ENCODE peak calls at places on chromosomes 13 and 19, in ten cellular contexts. W is colonic mucosa; E is astrocyte; S is heart right ventricle; G is transverse colon; Q is tibial artery; I is IMR-90; P is esophagus squamous epithelium; V is CD8-positive, alpha-beta T cell; Y is GM23248. R is an unnamed sample.

GRCh38 chr13:51154029-51154555 is 43.0 kb upstream of the C13orf42 start:
- DNase-seq in W (no peak), E (peak), S (no peak), G (no peak), Q (no peak), I (peak), P (no peak), V (no peak), Y (peak), R (no peak)

GRCh38 chr19:56837892-56838679 is 2.4 kb downstream of the PEG3 start:
- DNase-seq in W (peak), E (no peak), S (peak), G (peak), Q (peak), I (no peak), P (no peak), V (no peak), Y (peak), R (peak)

GRCh38 chr13:42075517-42075916 is 27.1 kb downstream of the DGKH start:
- DNase-seq in W (no peak), E (no peak), S (no peak), G (no peak), Q (no peak), I (no peak), P (no peak), V (no peak), Y (no peak), R (no peak)

GRCh38 chr13:111630411-111630810 is 310.0 kb downstream of the TEX29 start:
- DNase-seq in W (no peak), E (no peak), S (no peak), G (no peak), Q (no peak), I (no peak), P (no peak), V (no peak), Y (no peak), R (no peak)

GRCh38 chr13:76723551-76724232 is 162.5 kb downstream of the KCTD12 start:
- DNase-seq in W (no peak), E (peak), S (peak), G (peak), Q (no peak), I (peak), P (no peak), V (peak), Y (peak), R (no peak)

GRCh38 chr19:5692785-5693194 is 2.7 kb downstream of the RPL36 start:
- DNase-seq in W (no peak), E (no peak), S (no peak), G (no peak), Q (no peak), I (no peak), P (no peak), V (no peak), Y (peak), R (no peak)

GRCh38 chr19:10294368-10294697 is 4.6 kb downstream of the ICAM5 start:
- DNase-seq in W (no peak), E (no peak), S (no peak), G (peak), Q (no peak), I (no peak), P (no peak), V (no peak), Y (no peak), R (no peak)

GRCh38 chr19:7989071-7989575 is 16.3 kb downstream of the ELAVL1 start:
- DNase-seq in W (no peak), E (peak), S (no peak), G (no peak), Q (no peak), I (no peak), P (no peak), V (no peak), Y (no peak), R (no peak)

GRCh38 chr13:48660356-48661076 is 6.8 kb downstream of the CYSLTR2 start:
- DNase-seq in W (no peak), E (no peak), S (peak), G (no peak), Q (no peak), I (no peak), P (no peak), V (no peak), Y (no peak), R (no peak)

GRCh38 chr13:24505256-24505655 is 7.3 kb downstream of the PARP4 start:
- DNase-seq in W (no peak), E (peak), S (no peak), G (no peak), Q (no peak), I (no peak), P (no peak), V (no peak), Y (no peak), R (no peak)

GRCh38 chr19:16608290-16608704 is 19.7 kb downstream of the MED26 start:
- DNase-seq in W (no peak), E (peak), S (no peak), G (peak), Q (no peak), I (peak), P (no peak), V (no peak), Y (peak), R (no peak)

GRCh38 chr19:39407644-39408391 is 1.2 kb downstream of the ZFP36 start:
- DNase-seq in W (peak), E (no peak), S (peak), G (peak), Q (no peak), I (no peak), P (no peak), V (peak), Y (peak), R (no peak)

GRCh38 chr13:24348797-24349515 is 39.6 kb downstream of the C1QTNF9 start:
- DNase-seq in W (peak), E (no peak), S (no peak), G (peak), Q (no peak), I (no peak), P (no peak), V (no peak), Y (no peak), R (no peak)

GRCh38 chr13:31851201-31851600 is 111.9 kb downstream of the RXFP2 start:
- DNase-seq in W (no peak), E (no peak), S (no peak), G (no peak), Q (no peak), I (no peak), P (no peak), V (no peak), Y (no peak), R (no peak)

GRCh38 chr19:51600940-51601575 is 29.1 kb downstream of the SIGLEC5 start:
- DNase-seq in W (no peak), E (no peak), S (no peak), G (peak), Q (no peak), I (no peak), P (no peak), V (no peak), Y (no peak), R (no peak)

GRCh38 chr13:33078268-33078667 is 62.0 kb downstream of the KL start:
- DNase-seq in W (no peak), E (no peak), S (no peak), G (no peak), Q (no peak), I (no peak), P (no peak), V (no peak), Y (no peak), R (no peak)

GRCh38 chr13:45466359-45466758 is 1.6 kb downstream of the COG3 start:
- DNase-seq in W (no peak), E (no peak), S (no peak), G (no peak), Q (no peak), I (no peak), P (no peak), V (no peak), Y (no peak), R (no peak)

GRCh38 chr19:38537071-38537847 is 80.5 kb downstream of the MAP4K1 start:
- DNase-seq in W (no peak), E (no peak), S (no peak), G (no peak), Q (no peak), I (no peak), P (no peak), V (no peak), Y (no peak), R (no peak)

GRCh38 chr13:44819245-44819644 is 170.0 kb downstream of the NUFIP1 start:
- DNase-seq in W (no peak), E (peak), S (no peak), G (no peak), Q (no peak), I (peak), P (no peak), V (no peak), Y (peak), R (no peak)

GRCh38 chr19:49799271-49799797 is 13.8 kb downstream of the FUZ start:
- DNase-seq in W (no peak), E (no peak), S (no peak), G (no peak), Q (no peak), I (no peak), P (no peak), V (no peak), Y (no peak), R (no peak)

GRCh38 chr13:59274958-59275727 is 888.6 kb downstream of the DIAPH3 start:
- DNase-seq in W (no peak), E (no peak), S (no peak), G (no peak), Q (no peak), I (no peak), P (no peak), V (no peak), Y (no peak), R (no peak)

GRCh38 chr19:15466851-15467733 is 2.7 kb upstream of the RASAL3 start:
- DNase-seq in W (no peak), E (peak), S (no peak), G (peak), Q (no peak), I (peak), P (no peak), V (peak), Y (peak), R (no peak)

GRCh38 chr19:1418951-1419735 is 11.8 kb downstream of the DAZAP1 start:
- DNase-seq in W (no peak), E (no peak), S (no peak), G (no peak), Q (no peak), I (no peak), P (no peak), V (no peak), Y (no peak), R (peak)

GRCh38 chr13:97549201-97549600 is 115.2 kb downstream of the RAP2A start:
- DNase-seq in W (no peak), E (no peak), S (no peak), G (no peak), Q (no peak), I (no peak), P (no peak), V (no peak), Y (no peak), R (no peak)

GRCh38 chr13:71217827-71218226 is 649.2 kb downstream of the DACH1 start:
- DNase-seq in W (no peak), E (no peak), S (no peak), G (no peak), Q (no peak), I (no peak), P (no peak), V (no peak), Y (no peak), R (no peak)

GRCh38 chr13:106453101-106453500 is 82.4 kb downstream of the EFNB2 start:
- DNase-seq in W (no peak), E (no peak), S (no peak), G (no peak), Q (no peak), I (no peak), P (no peak), V (no peak), Y (no peak), R (no peak)

GRCh38 chr13:45325806-45326205 is 15.2 kb downstream of the TPT1 start:
- DNase-seq in W (no peak), E (peak), S (peak), G (no peak), Q (peak), I (peak), P (no peak), V (no peak), Y (peak), R (peak)

GRCh38 chr13:53127378-53127777 is 98.8 kb downstream of the OLFM4 start:
- DNase-seq in W (no peak), E (no peak), S (no peak), G (no peak), Q (no peak), I (no peak), P (no peak), V (no peak), Y (no peak), R (no peak)

GRCh38 chr19:5002143-5002542 is 33.2 kb downstream of the KDM4B start:
- DNase-seq in W (no peak), E (peak), S (no peak), G (no peak), Q (no peak), I (peak), P (no peak), V (no peak), Y (peak), R (no peak)

GRCh38 chr19:5103061-5103701 is 134.3 kb downstream of the KDM4B start:
- DNase-seq in W (no peak), E (peak), S (peak), G (no peak), Q (peak), I (peak), P (no peak), V (no peak), Y (peak), R (no peak)

DNA sequence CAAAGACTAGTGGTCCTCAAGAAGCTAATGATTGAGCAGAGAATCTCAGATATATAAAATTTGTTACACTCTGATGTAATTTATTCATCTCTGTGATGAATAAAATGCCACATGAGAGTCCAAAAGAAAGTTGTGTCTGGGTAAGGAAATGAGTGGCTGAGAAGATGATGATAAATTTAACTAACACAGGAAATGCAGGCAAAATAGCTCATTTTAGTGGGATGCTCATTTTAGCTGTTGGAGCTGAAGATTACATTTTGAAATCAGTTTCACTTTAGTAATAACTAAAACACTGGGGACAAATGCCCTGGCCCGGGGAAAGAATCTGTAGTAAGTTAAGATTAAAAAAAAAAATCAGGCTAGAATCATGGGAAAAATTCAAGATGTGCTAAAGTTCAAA is 35.2 kb downstream of the SPRY2 start:
- DNase-seq in W (no peak), E (no peak), S (no peak), G (no peak), Q (no peak), I (no peak), P (no peak), V (no peak), Y (peak), R (no peak)
- H3K27ac ChIP-seq in W (no peak), E (no peak), S (peak), G (no peak), Q (peak), I (no peak), P (no peak), V (no peak), Y (no peak), R (no peak)

DNA sequence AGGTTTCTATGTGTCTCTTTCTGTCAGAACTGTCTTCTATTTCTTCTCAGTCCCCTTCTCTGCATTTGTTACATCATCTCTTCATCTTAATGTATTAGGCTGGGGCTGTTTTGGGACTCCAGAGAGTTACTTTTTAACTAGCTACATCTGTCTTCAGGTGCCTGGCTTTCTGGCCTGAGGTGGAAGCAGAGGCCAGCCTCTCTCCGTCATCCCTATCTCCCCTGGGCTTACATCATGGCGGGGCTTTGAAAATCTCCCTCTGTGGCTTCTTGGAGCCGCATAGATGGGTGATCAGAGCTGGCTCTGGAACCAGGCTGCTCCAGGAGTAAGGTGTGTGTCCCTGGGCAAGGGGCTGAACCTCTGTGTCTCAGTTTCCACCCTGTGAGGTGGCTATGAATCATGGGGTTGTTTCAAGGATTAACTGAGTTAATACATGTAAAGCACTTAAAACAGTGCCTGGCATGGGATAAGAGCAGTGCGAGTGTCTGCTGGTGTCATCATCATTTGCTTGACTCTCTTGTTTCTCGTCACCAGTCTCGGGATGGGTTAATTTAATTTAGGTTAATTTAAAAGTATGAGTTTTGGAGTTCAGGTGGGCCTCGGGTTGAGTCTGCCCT is 2.0 kb downstream of the EPN1 start:
- DNase-seq in W (no peak), E (no peak), S (no peak), G (no peak), Q (no peak), I (no peak), P (no peak), V (no peak), Y (peak), R (no peak)
- H3K27ac ChIP-seq in W (peak), E (no peak), S (peak), G (peak), Q (no peak), I (no peak), P (peak), V (no peak), Y (no peak), R (no peak)

DNA sequence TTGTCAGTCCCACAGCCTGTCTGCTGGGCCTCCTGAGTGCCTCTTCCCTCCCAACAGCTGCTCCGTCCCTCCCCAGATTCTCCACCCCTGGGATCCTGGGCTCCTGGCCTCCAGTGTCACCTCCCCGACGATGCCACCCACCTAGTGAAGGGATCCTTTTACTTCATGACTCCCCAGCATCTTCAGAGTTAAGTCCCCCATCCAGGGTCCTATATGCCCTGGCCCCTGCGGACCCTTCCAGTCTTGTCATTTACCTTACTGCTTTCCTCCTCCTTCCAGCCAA is 4.5 kb upstream of the PRX start:
- DNase-seq in W (no peak), E (no peak), S (no peak), G (no peak), Q (no peak), I (no peak), P (no peak), V (no peak), Y (no peak), R (no peak)
- H3K27ac ChIP-seq in W (peak), E (no peak), S (peak), G (peak), Q (peak), I (no peak), P (peak), V (no peak), Y (no peak), R (no peak)

DNA sequence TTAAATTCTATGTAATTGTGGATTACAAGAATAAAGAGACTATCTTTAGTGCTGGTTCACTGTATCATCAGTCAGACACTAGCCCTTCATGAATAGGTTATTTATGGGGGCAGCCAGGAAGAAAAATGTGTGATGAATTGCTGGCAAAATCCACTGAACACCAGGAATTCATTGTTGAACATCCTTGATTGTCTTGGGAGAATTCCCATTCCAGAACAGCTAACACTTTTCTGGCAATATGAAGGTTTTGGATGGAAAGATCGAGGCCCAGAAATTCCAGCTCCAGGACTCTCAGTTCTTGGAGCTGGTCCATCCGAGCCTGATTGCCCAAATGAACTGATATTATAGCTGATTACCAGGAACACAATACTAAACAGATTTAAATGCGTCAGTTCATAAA is 11.5 kb upstream of the SPART start:
- DNase-seq in W (no peak), E (peak), S (no peak), G (no peak), Q (peak), I (no peak), P (no peak), V (no peak), Y (peak), R (no peak)
- H3K27ac ChIP-seq in W (no peak), E (no peak), S (no peak), G (peak), Q (peak), I (no peak), P (no peak), V (no peak), Y (no peak), R (peak)

DNA sequence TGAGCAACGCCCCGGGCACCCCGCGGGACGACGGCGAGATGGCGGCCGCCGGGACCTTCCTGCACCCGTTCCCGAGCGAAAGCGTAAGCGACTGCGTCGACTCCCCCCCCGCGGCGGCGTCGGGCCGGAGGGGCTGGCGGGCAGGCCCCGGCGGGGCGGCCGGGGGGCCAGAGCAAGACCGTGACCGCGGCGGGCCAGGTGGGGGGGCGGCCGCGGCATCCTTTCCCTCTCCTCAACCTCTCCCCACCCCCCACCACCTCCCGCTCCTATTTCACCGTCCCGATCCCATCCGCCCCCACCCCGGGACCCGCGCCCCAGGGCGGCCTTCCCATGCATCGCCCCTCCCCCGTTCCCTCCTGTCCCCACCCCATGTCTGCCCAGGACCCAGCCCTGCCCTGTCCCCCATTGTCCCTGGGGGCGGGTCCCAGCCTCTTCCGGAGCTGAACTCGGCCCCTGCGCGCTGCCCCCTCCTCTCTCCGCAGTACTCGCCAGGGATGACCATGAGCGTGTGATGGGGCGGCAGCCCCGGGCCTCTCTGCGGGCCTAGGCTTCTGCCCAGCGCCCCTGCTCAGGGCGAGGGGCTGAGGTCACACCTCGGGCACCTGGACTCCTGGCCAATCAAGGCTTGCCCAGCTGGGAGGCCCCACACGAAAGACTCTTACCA is 4.1 kb downstream of the ISYNA1 start:
- DNase-seq in W (no peak), E (no peak), S (no peak), G (no peak), Q (no peak), I (no peak), P (no peak), V (no peak), Y (no peak), R (no peak)
- H3K27ac ChIP-seq in W (no peak), E (no peak), S (peak), G (peak), Q (peak), I (no peak), P (peak), V (no peak), Y (no peak), R (no peak)

DNA sequence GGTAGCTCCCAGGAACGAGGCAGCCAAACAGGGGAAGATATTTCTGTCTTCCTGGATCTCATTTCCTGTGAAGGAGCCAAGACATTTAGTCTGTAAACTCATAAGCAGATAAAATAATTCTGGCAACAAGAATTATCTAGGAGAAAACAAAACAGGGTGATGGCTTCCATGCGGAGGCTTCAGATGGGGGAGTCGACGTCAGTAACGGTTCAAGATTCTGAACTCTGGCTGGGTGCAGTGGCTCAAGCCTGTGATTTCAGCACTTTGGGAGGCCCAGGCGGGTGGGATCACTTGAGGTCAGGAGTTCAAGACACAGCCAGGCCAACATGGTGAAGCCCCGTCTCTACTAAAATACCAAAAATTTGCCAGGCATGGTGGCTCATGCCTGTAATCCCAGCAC is 1.3 kb downstream of the GNA15 start:
- DNase-seq in W (no peak), E (no peak), S (no peak), G (no peak), Q (no peak), I (no peak), P (no peak), V (no peak), Y (no peak), R (no peak)
- H3K27ac ChIP-seq in W (no peak), E (no peak), S (peak), G (no peak), Q (no peak), I (no peak), P (peak), V (no peak), Y (no peak), R (no peak)